ENCODE peak calls at places on chromosomes 13 and 19, in seven cellular contexts. Z is tibial artery, V is astrocyte of the spinal cord, R is WTC11, O is uterus, S is cardiac muscle cell, P is testis. W is an unnamed sample.
A peak's percentile ranks its signal among the peaks of the same experiment; 100 is the strongest.

GRCh38 chr19:36009220-36009619 is 607 bp upstream of the SYNE4 start:
- DNase-seq in Z (peak; percentile 71), V (peak; percentile 50), R (peak; percentile 74), O (peak; percentile 69), S (peak; percentile 76), P (peak; percentile 77), W (peak; percentile 75)

GRCh38 chr19:33376423-33376822 is 2.9 kb downstream of the CEBPG start:
- DNase-seq in Z (peak; percentile 84), V (peak; percentile 86), R (no peak), O (peak; percentile 67), S (peak; percentile 84), P (no peak), W (no peak)

GRCh38 chr13:62846302-62846701 is 1430.7 kb upstream of the PCDH20 start:
- DNase-seq in Z (no peak), V (peak; percentile 15), R (no peak), O (no peak), S (no peak), P (no peak), W (no peak)

GRCh38 chr13:114111577-114111976 is 20.8 kb downstream of the RASA3 start:
- DNase-seq in Z (peak; percentile 9), V (peak; percentile 42), R (no peak), O (no peak), S (no peak), P (no peak), W (no peak)

GRCh38 chr13:44207476-44207875 is 166.1 kb upstream of the SERP2 start:
- DNase-seq in Z (no peak), V (no peak), R (no peak), O (no peak), S (no peak), P (no peak), W (no peak)

GRCh38 chr19:50645107-50645506 is 4.1 kb upstream of the C19orf81 start:
- DNase-seq in Z (no peak), V (no peak), R (no peak), O (no peak), S (no peak), P (no peak), W (no peak)

GRCh38 chr19:28554321-28555091 is 658.4 kb downstream of the UQCRFS1 start:
- DNase-seq in Z (no peak), V (no peak), R (no peak), O (no peak), S (no peak), P (no peak), W (no peak)

GRCh38 chr13:51000576-51001260 is 91.1 kb downstream of the RNASEH2B start:
- DNase-seq in Z (peak; percentile 66), V (peak; percentile 81), R (no peak), O (peak; percentile 86), S (peak; percentile 63), P (no peak), W (no peak)

GRCh38 chr13:78317030-78317429 is 286.3 kb downstream of the POU4F1 start:
- DNase-seq in Z (no peak), V (no peak), R (no peak), O (no peak), S (peak; percentile 6), P (no peak), W (no peak)

GRCh38 chr13:19592657-19593175 is 31.4 kb upstream of the TPTE2 start:
- DNase-seq in Z (no peak), V (no peak), R (no peak), O (no peak), S (no peak), P (no peak), W (no peak)

GRCh38 chr13:38350114-38350617 is 515 bp downstream of the UFM1 start:
- DNase-seq in Z (peak; percentile 71), V (no peak), R (peak; percentile 42), O (peak; percentile 54), S (peak; percentile 64), P (peak; percentile 83), W (peak; percentile 54)

GRCh38 chr19:33558846-33559245 is 37.3 kb upstream of the PEPD start:
- DNase-seq in Z (no peak), V (no peak), R (no peak), O (no peak), S (no peak), P (no peak), W (no peak)

GRCh38 chr13:29402168-29402621 is 193.3 kb downstream of the SLC7A1 start:
- DNase-seq in Z (no peak), V (peak; percentile 12), R (no peak), O (peak; percentile 34), S (peak; percentile 4), P (no peak), W (no peak)

GRCh38 chr13:113649212-113649611 is 8.8 kb downstream of the ATP4B start:
- DNase-seq in Z (peak; percentile 11), V (no peak), R (peak; percentile 17), O (peak; percentile 8), S (no peak), P (no peak), W (peak; percentile 11)

GRCh38 chr13:66219493-66219892 is 1010.6 kb downstream of the PCDH9 start:
- DNase-seq in Z (no peak), V (no peak), R (no peak), O (no peak), S (no peak), P (no peak), W (no peak)

GRCh38 chr19:57559404-57560025 is at the start of gene ZNF550:
- DNase-seq in Z (peak; percentile 89), V (peak; percentile 90), R (peak; percentile 85), O (peak; percentile 88), S (peak; percentile 93), P (peak; percentile 95), W (peak; percentile 95)

GRCh38 chr19:16698914-16699313 is 20.7 kb upstream of the NWD1 start:
- DNase-seq in Z (peak; percentile 34), V (no peak), R (no peak), O (no peak), S (peak; percentile 8), P (peak; percentile 85), W (no peak)

GRCh38 chr19:41991025-41991424 is 3.0 kb downstream of the ATP1A3 start:
- DNase-seq in Z (no peak), V (no peak), R (no peak), O (no peak), S (no peak), P (no peak), W (no peak)

GRCh38 chr19:21587549-21587948 is 82.1 kb downstream of the ZNF429 start:
- DNase-seq in Z (no peak), V (no peak), R (no peak), O (no peak), S (no peak), P (no peak), W (peak; percentile 43)

GRCh38 chr13:23510979-23511735 is 59.1 kb upstream of the TNFRSF19 start:
- DNase-seq in Z (no peak), V (peak; percentile 56), R (peak; percentile 17), O (no peak), S (peak; percentile 59), P (peak; percentile 39), W (peak; percentile 46)

GRCh38 chr19:41527079-41527478 is 48.9 kb upstream of the CEACAM21 start:
- DNase-seq in Z (no peak), V (no peak), R (no peak), O (no peak), S (no peak), P (no peak), W (no peak)

GRCh38 chr13:67147257-67148218 is 82.6 kb downstream of the PCDH9 start:
- DNase-seq in Z (no peak), V (peak; percentile 72), R (no peak), O (no peak), S (peak; percentile 79), P (no peak), W (peak; percentile 28)

GRCh38 chr13:101053289-101053688 is 363.0 kb downstream of the NALCN start:
- DNase-seq in Z (no peak), V (no peak), R (no peak), O (no peak), S (no peak), P (no peak), W (no peak)
- TF ChIP-seq CTCF in Z (no peak), V (no peak), R (no peak), O (no peak), S (no peak), P (no peak), W (no peak)

DNA sequence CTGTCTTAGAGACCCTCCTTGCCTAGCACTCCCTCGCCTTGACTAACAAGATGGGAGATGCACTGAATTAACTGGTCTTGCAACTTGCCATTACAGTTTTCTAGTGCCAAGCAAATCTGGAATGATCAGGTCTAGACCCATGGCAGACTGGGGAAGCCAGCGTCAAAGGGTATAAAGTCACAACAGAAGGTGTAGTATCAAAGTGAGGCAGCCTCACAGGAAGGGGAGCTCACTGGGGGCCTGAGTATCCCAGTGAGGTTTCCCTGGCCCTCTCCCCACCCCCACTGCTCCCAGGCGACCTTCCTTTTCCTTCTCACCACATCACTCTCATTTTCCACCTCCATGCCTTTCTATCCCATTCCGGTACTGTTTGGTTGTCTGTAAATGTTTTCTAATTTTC is 83.5 kb upstream of the DOCK9 start:
- DNase-seq in Z (no peak), V (no peak), R (no peak), O (no peak), S (no peak), P (no peak), W (no peak)
- TF ChIP-seq CTCF in Z (no peak), V (no peak), R (no peak), O (no peak), S (no peak), P (no peak), W (no peak)

GRCh38 chr13:86945596-86945995 is 725.6 kb upstream of the SLITRK5 start:
- DNase-seq in Z (no peak), V (no peak), R (no peak), O (no peak), S (no peak), P (no peak), W (no peak)

DNA sequence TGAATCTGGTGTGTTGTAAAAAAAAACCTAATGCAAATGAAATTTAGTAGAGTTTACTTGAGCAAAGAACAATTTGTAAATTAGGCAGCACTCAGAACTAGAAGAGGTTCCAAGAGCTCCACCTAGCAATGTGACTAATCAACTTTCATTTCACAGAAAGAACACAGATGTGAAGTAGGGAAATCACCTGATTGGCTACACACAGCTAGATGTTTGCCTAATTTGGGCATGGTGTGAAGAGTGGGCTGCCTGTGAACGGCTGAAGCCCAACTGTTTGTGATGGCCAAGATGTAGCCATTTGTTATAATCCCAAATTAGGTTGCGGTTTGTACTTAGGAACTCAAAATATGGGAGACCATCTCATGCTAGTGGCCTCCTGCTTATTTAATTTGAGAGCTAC is 724.4 kb upstream of the SLITRK5 start:
- DNase-seq in Z (no peak), V (no peak), R (no peak), O (no peak), S (no peak), P (no peak), W (no peak)
- TF ChIP-seq CTCF in Z (no peak), V (no peak), R (no peak), O (no peak), S (no peak), P (no peak), W (no peak)

GRCh38 chr19:19274716-19275115 is 1.6 kb upstream of the TM6SF2 start:
- DNase-seq in Z (no peak), V (no peak), R (no peak), O (no peak), S (no peak), P (no peak), W (no peak)
- TF ChIP-seq CTCF in Z (no peak), V (no peak), R (no peak), O (no peak), S (no peak), P (no peak), W (no peak)